ENCODE peak calls at places on chromosome 11, in nine cellular contexts. One of them, this sample, is unnamed.

GRCh38 chr11:75872887-75873416 is 57.9 kb downstream of the UVRAG start:
- DNase-seq in NCI-H1092 treated with DMSO at 0.1 percent for 48 hours: no peak
- DNase-seq in stromal cell of bone marrow: no peak
- DNase-seq in PC-9: no peak
- DNase-seq in iris pigment epithelial cell: no peak
- DNase-seq in non-pigmented ciliary epithelial cell: no peak
- DNase-seq in skeletal muscle cell: no peak
- DNase-seq in left ventricle myocardium inferior: no peak
- DNase-seq in AG08395: no peak
- DNase-seq in this sample: no peak

GRCh38 chr11:108975641-108976071 is 310.8 kb downstream of the DDX10 start:
- DNase-seq in NCI-H1092 treated with DMSO at 0.1 percent for 48 hours: peak; percentile 97
- DNase-seq in stromal cell of bone marrow: no peak
- DNase-seq in PC-9: no peak
- DNase-seq in iris pigment epithelial cell: no peak
- DNase-seq in non-pigmented ciliary epithelial cell: no peak
- DNase-seq in skeletal muscle cell: no peak
- DNase-seq in left ventricle myocardium inferior: peak; percentile 47
- DNase-seq in AG08395: no peak
- DNase-seq in this sample: no peak

GRCh38 chr11:119797736-119798135 is 68.7 kb upstream of the NECTIN1 start:
- DNase-seq in NCI-H1092 treated with DMSO at 0.1 percent for 48 hours: no peak
- DNase-seq in stromal cell of bone marrow: no peak
- DNase-seq in PC-9: no peak
- DNase-seq in iris pigment epithelial cell: no peak
- DNase-seq in non-pigmented ciliary epithelial cell: no peak
- DNase-seq in skeletal muscle cell: no peak
- DNase-seq in left ventricle myocardium inferior: no peak
- DNase-seq in AG08395: no peak
- DNase-seq in this sample: no peak

GRCh38 chr11:201936-202335 is 5.3 kb downstream of the BET1L start:
- DNase-seq in NCI-H1092 treated with DMSO at 0.1 percent for 48 hours: no peak
- DNase-seq in stromal cell of bone marrow: no peak
- DNase-seq in PC-9: no peak
- DNase-seq in iris pigment epithelial cell: no peak
- DNase-seq in non-pigmented ciliary epithelial cell: no peak
- DNase-seq in skeletal muscle cell: no peak
- DNase-seq in left ventricle myocardium inferior: no peak
- DNase-seq in AG08395: no peak
- DNase-seq in this sample: no peak

GRCh38 chr11:56816259-56816658 is 67.8 kb upstream of the OR9G4 start:
- DNase-seq in NCI-H1092 treated with DMSO at 0.1 percent for 48 hours: no peak
- DNase-seq in stromal cell of bone marrow: no peak
- DNase-seq in PC-9: no peak
- DNase-seq in iris pigment epithelial cell: no peak
- DNase-seq in non-pigmented ciliary epithelial cell: no peak
- DNase-seq in skeletal muscle cell: no peak
- DNase-seq in left ventricle myocardium inferior: no peak
- DNase-seq in AG08395: no peak
- DNase-seq in this sample: peak; percentile 1

GRCh38 chr11:104623518-104623917 is 274.7 kb downstream of the CASP12 start:
- DNase-seq in NCI-H1092 treated with DMSO at 0.1 percent for 48 hours: no peak
- DNase-seq in stromal cell of bone marrow: no peak
- DNase-seq in PC-9: no peak
- DNase-seq in iris pigment epithelial cell: peak; percentile 91
- DNase-seq in non-pigmented ciliary epithelial cell: peak; percentile 55
- DNase-seq in skeletal muscle cell: peak; percentile 41
- DNase-seq in left ventricle myocardium inferior: no peak
- DNase-seq in AG08395: peak; percentile 3
- DNase-seq in this sample: no peak

GRCh38 chr11:92702771-92703170 is 266.7 kb upstream of the MTNR1B start:
- DNase-seq in NCI-H1092 treated with DMSO at 0.1 percent for 48 hours: no peak
- DNase-seq in stromal cell of bone marrow: no peak
- DNase-seq in PC-9: no peak
- DNase-seq in iris pigment epithelial cell: peak; percentile 5
- DNase-seq in non-pigmented ciliary epithelial cell: peak; percentile 24
- DNase-seq in skeletal muscle cell: peak; percentile 54
- DNase-seq in left ventricle myocardium inferior: no peak
- DNase-seq in AG08395: peak; percentile 6
- DNase-seq in this sample: no peak

GRCh38 chr11:69101100-69101791 is 52.5 kb downstream of the TPCN2 start:
- DNase-seq in NCI-H1092 treated with DMSO at 0.1 percent for 48 hours: peak; percentile 59
- DNase-seq in stromal cell of bone marrow: peak; percentile 50
- DNase-seq in PC-9: peak; percentile 91
- DNase-seq in iris pigment epithelial cell: peak; percentile 51
- DNase-seq in non-pigmented ciliary epithelial cell: no peak
- DNase-seq in skeletal muscle cell: peak; percentile 31
- DNase-seq in left ventricle myocardium inferior: peak; percentile 74
- DNase-seq in AG08395: peak; percentile 93
- DNase-seq in this sample: peak; percentile 93

GRCh38 chr11:12675951-12676711 is 1.9 kb downstream of the TEAD1 start:
- DNase-seq in NCI-H1092 treated with DMSO at 0.1 percent for 48 hours: peak; percentile 53
- DNase-seq in stromal cell of bone marrow: no peak
- DNase-seq in PC-9: no peak
- DNase-seq in iris pigment epithelial cell: peak; percentile 53
- DNase-seq in non-pigmented ciliary epithelial cell: no peak
- DNase-seq in skeletal muscle cell: no peak
- DNase-seq in left ventricle myocardium inferior: no peak
- DNase-seq in AG08395: no peak
- DNase-seq in this sample: peak; percentile 48

GRCh38 chr11:62774407-62774806 is 3.2 kb downstream of the TAF6L start:
- DNase-seq in NCI-H1092 treated with DMSO at 0.1 percent for 48 hours: no peak
- DNase-seq in stromal cell of bone marrow: no peak
- DNase-seq in PC-9: no peak
- DNase-seq in iris pigment epithelial cell: no peak
- DNase-seq in non-pigmented ciliary epithelial cell: no peak
- DNase-seq in skeletal muscle cell: no peak
- DNase-seq in left ventricle myocardium inferior: no peak
- DNase-seq in AG08395: no peak
- DNase-seq in this sample: no peak

GRCh38 chr11:78489184-78489583 is 71.6 kb upstream of the GAB2 start:
- DNase-seq in NCI-H1092 treated with DMSO at 0.1 percent for 48 hours: no peak
- DNase-seq in stromal cell of bone marrow: no peak
- DNase-seq in PC-9: no peak
- DNase-seq in iris pigment epithelial cell: no peak
- DNase-seq in non-pigmented ciliary epithelial cell: no peak
- DNase-seq in skeletal muscle cell: no peak
- DNase-seq in left ventricle myocardium inferior: no peak
- DNase-seq in AG08395: no peak
- DNase-seq in this sample: no peak

GRCh38 chr11:115759622-115760527 is 255.7 kb upstream of the CADM1 start:
- DNase-seq in NCI-H1092 treated with DMSO at 0.1 percent for 48 hours: peak; percentile 63
- DNase-seq in stromal cell of bone marrow: no peak
- DNase-seq in PC-9: no peak
- DNase-seq in iris pigment epithelial cell: no peak
- DNase-seq in non-pigmented ciliary epithelial cell: no peak
- DNase-seq in skeletal muscle cell: no peak
- DNase-seq in left ventricle myocardium inferior: peak; percentile 50
- DNase-seq in AG08395: peak; percentile 27
- DNase-seq in this sample: no peak

GRCh38 chr11:83970061-83970671 is 684.0 kb upstream of the CCDC90B start:
- DNase-seq in NCI-H1092 treated with DMSO at 0.1 percent for 48 hours: no peak
- DNase-seq in stromal cell of bone marrow: no peak
- DNase-seq in PC-9: no peak
- DNase-seq in iris pigment epithelial cell: no peak
- DNase-seq in non-pigmented ciliary epithelial cell: no peak
- DNase-seq in skeletal muscle cell: no peak
- DNase-seq in left ventricle myocardium inferior: no peak
- DNase-seq in AG08395: no peak
- DNase-seq in this sample: no peak

GRCh38 chr11:86176165-86176884 is 68.2 kb upstream of the EED start:
- DNase-seq in NCI-H1092 treated with DMSO at 0.1 percent for 48 hours: no peak
- DNase-seq in stromal cell of bone marrow: no peak
- DNase-seq in PC-9: peak; percentile 49
- DNase-seq in iris pigment epithelial cell: peak; percentile 70
- DNase-seq in non-pigmented ciliary epithelial cell: no peak
- DNase-seq in skeletal muscle cell: no peak
- DNase-seq in left ventricle myocardium inferior: no peak
- DNase-seq in AG08395: no peak
- DNase-seq in this sample: no peak

GRCh38 chr11:44627911-44628729 is 62.7 kb downstream of the CD82 start:
- DNase-seq in NCI-H1092 treated with DMSO at 0.1 percent for 48 hours: peak; percentile 93
- DNase-seq in stromal cell of bone marrow: peak; percentile 25
- DNase-seq in PC-9: no peak
- DNase-seq in iris pigment epithelial cell: no peak
- DNase-seq in non-pigmented ciliary epithelial cell: no peak
- DNase-seq in skeletal muscle cell: no peak
- DNase-seq in left ventricle myocardium inferior: peak; percentile 82
- DNase-seq in AG08395: peak; percentile 82
- DNase-seq in this sample: no peak

GRCh38 chr11:125088576-125089455 is 22.6 kb downstream of the TMEM218 start:
- DNase-seq in NCI-H1092 treated with DMSO at 0.1 percent for 48 hours: peak; percentile 14
- DNase-seq in stromal cell of bone marrow: no peak
- DNase-seq in PC-9: no peak
- DNase-seq in iris pigment epithelial cell: no peak
- DNase-seq in non-pigmented ciliary epithelial cell: no peak
- DNase-seq in skeletal muscle cell: no peak
- DNase-seq in left ventricle myocardium inferior: no peak
- DNase-seq in AG08395: no peak
- DNase-seq in this sample: no peak

GRCh38 chr11:65291613-65292012 is 23.1 kb upstream of the CDC42EP2 start:
- DNase-seq in NCI-H1092 treated with DMSO at 0.1 percent for 48 hours: no peak
- DNase-seq in stromal cell of bone marrow: no peak
- DNase-seq in PC-9: peak; percentile 65
- DNase-seq in iris pigment epithelial cell: peak; percentile 85
- DNase-seq in non-pigmented ciliary epithelial cell: no peak
- DNase-seq in skeletal muscle cell: no peak
- DNase-seq in left ventricle myocardium inferior: no peak
- DNase-seq in AG08395: peak; percentile 52
- DNase-seq in this sample: no peak

GRCh38 chr11:69877235-69877634 is 58.0 kb upstream of the FGF3 start:
- DNase-seq in NCI-H1092 treated with DMSO at 0.1 percent for 48 hours: no peak
- DNase-seq in stromal cell of bone marrow: no peak
- DNase-seq in PC-9: no peak
- DNase-seq in iris pigment epithelial cell: no peak
- DNase-seq in non-pigmented ciliary epithelial cell: no peak
- DNase-seq in skeletal muscle cell: no peak
- DNase-seq in left ventricle myocardium inferior: peak; percentile 0
- DNase-seq in AG08395: no peak
- DNase-seq in this sample: no peak

GRCh38 chr11:30586251-30587144 is at the start of gene MPPED2:
- DNase-seq in NCI-H1092 treated with DMSO at 0.1 percent for 48 hours: peak; percentile 15
- DNase-seq in stromal cell of bone marrow: no peak
- DNase-seq in PC-9: no peak
- DNase-seq in iris pigment epithelial cell: no peak
- DNase-seq in non-pigmented ciliary epithelial cell: no peak
- DNase-seq in skeletal muscle cell: no peak
- DNase-seq in left ventricle myocardium inferior: peak; percentile 49
- DNase-seq in AG08395: peak; percentile 55
- DNase-seq in this sample: peak; percentile 56

GRCh38 chr11:8267831-8268529 is 4.3 kb upstream of the LMO1 start:
- DNase-seq in NCI-H1092 treated with DMSO at 0.1 percent for 48 hours: peak; percentile 41
- DNase-seq in stromal cell of bone marrow: no peak
- DNase-seq in PC-9: no peak
- DNase-seq in iris pigment epithelial cell: no peak
- DNase-seq in non-pigmented ciliary epithelial cell: no peak
- DNase-seq in skeletal muscle cell: no peak
- DNase-seq in left ventricle myocardium inferior: no peak
- DNase-seq in AG08395: no peak
- DNase-seq in this sample: no peak

GRCh38 chr11:125494033-125494364 is 2.1 kb downstream of the FEZ1 start:
- DNase-seq in NCI-H1092 treated with DMSO at 0.1 percent for 48 hours: no peak
- DNase-seq in stromal cell of bone marrow: no peak
- DNase-seq in PC-9: no peak
- DNase-seq in iris pigment epithelial cell: no peak
- DNase-seq in non-pigmented ciliary epithelial cell: no peak
- DNase-seq in skeletal muscle cell: no peak
- DNase-seq in left ventricle myocardium inferior: no peak
- DNase-seq in AG08395: no peak
- DNase-seq in this sample: no peak

GRCh38 chr11:70159612-70160570 is 43.2 kb upstream of the FADD start:
- DNase-seq in NCI-H1092 treated with DMSO at 0.1 percent for 48 hours: no peak
- DNase-seq in stromal cell of bone marrow: no peak
- DNase-seq in PC-9: peak; percentile 99
- DNase-seq in iris pigment epithelial cell: peak; percentile 5
- DNase-seq in non-pigmented ciliary epithelial cell: no peak
- DNase-seq in skeletal muscle cell: no peak
- DNase-seq in left ventricle myocardium inferior: no peak
- DNase-seq in AG08395: peak; percentile 55
- DNase-seq in this sample: no peak

GRCh38 chr11:83744620-83745192 is 458.5 kb upstream of the CCDC90B start:
- DNase-seq in NCI-H1092 treated with DMSO at 0.1 percent for 48 hours: no peak
- DNase-seq in stromal cell of bone marrow: no peak
- DNase-seq in PC-9: no peak
- DNase-seq in iris pigment epithelial cell: no peak
- DNase-seq in non-pigmented ciliary epithelial cell: no peak
- DNase-seq in skeletal muscle cell: no peak
- DNase-seq in left ventricle myocardium inferior: no peak
- DNase-seq in AG08395: no peak
- DNase-seq in this sample: no peak

GRCh38 chr11:73950869-73951710 is at the start of gene DNAJB13:
- DNase-seq in NCI-H1092 treated with DMSO at 0.1 percent for 48 hours: peak; percentile 12
- DNase-seq in stromal cell of bone marrow: no peak
- DNase-seq in PC-9: peak; percentile 45
- DNase-seq in iris pigment epithelial cell: peak; percentile 59
- DNase-seq in non-pigmented ciliary epithelial cell: no peak
- DNase-seq in skeletal muscle cell: no peak
- DNase-seq in left ventricle myocardium inferior: no peak
- DNase-seq in AG08395: peak; percentile 83
- DNase-seq in this sample: peak; percentile 87

GRCh38 chr11:86978756-86979608 is 23.8 kb upstream of the FZD4 start:
- DNase-seq in NCI-H1092 treated with DMSO at 0.1 percent for 48 hours: peak; percentile 18
- DNase-seq in stromal cell of bone marrow: no peak
- DNase-seq in PC-9: no peak
- DNase-seq in iris pigment epithelial cell: peak; percentile 61
- DNase-seq in non-pigmented ciliary epithelial cell: no peak
- DNase-seq in skeletal muscle cell: no peak
- DNase-seq in left ventricle myocardium inferior: no peak
- DNase-seq in AG08395: peak; percentile 32
- DNase-seq in this sample: peak; percentile 50

GRCh38 chr11:86990520-86990919 is 35.3 kb upstream of the FZD4 start:
- DNase-seq in NCI-H1092 treated with DMSO at 0.1 percent for 48 hours: no peak
- DNase-seq in stromal cell of bone marrow: no peak
- DNase-seq in PC-9: no peak
- DNase-seq in iris pigment epithelial cell: peak; percentile 75
- DNase-seq in non-pigmented ciliary epithelial cell: peak; percentile 52
- DNase-seq in skeletal muscle cell: no peak
- DNase-seq in left ventricle myocardium inferior: no peak
- DNase-seq in AG08395: peak; percentile 70
- DNase-seq in this sample: peak; percentile 7

GRCh38 chr11:33480636-33481035 is 220.0 kb downstream of the C11orf91 start:
- DNase-seq in NCI-H1092 treated with DMSO at 0.1 percent for 48 hours: no peak
- DNase-seq in stromal cell of bone marrow: no peak
- DNase-seq in PC-9: no peak
- DNase-seq in iris pigment epithelial cell: no peak
- DNase-seq in non-pigmented ciliary epithelial cell: no peak
- DNase-seq in skeletal muscle cell: no peak
- DNase-seq in left ventricle myocardium inferior: no peak
- DNase-seq in AG08395: no peak
- DNase-seq in this sample: no peak

GRCh38 chr11:79691445-79691844 is 250.6 kb upstream of the TENM4 start:
- DNase-seq in NCI-H1092 treated with DMSO at 0.1 percent for 48 hours: no peak
- DNase-seq in stromal cell of bone marrow: no peak
- DNase-seq in PC-9: no peak
- DNase-seq in iris pigment epithelial cell: no peak
- DNase-seq in non-pigmented ciliary epithelial cell: no peak
- DNase-seq in skeletal muscle cell: no peak
- DNase-seq in left ventricle myocardium inferior: no peak
- DNase-seq in AG08395: no peak
- DNase-seq in this sample: no peak

GRCh38 chr11:120391297-120391696 is 55.1 kb downstream of the ARHGEF12 start:
- DNase-seq in NCI-H1092 treated with DMSO at 0.1 percent for 48 hours: no peak
- DNase-seq in stromal cell of bone marrow: no peak
- DNase-seq in PC-9: no peak
- DNase-seq in iris pigment epithelial cell: no peak
- DNase-seq in non-pigmented ciliary epithelial cell: no peak
- DNase-seq in skeletal muscle cell: no peak
- DNase-seq in left ventricle myocardium inferior: no peak
- DNase-seq in AG08395: no peak
- DNase-seq in this sample: peak; percentile 90

GRCh38 chr11:27055065-27055682 is 14.6 kb downstream of the BBOX1 start:
- DNase-seq in NCI-H1092 treated with DMSO at 0.1 percent for 48 hours: no peak
- DNase-seq in stromal cell of bone marrow: peak; percentile 36
- DNase-seq in PC-9: peak; percentile 3
- DNase-seq in iris pigment epithelial cell: peak; percentile 88
- DNase-seq in non-pigmented ciliary epithelial cell: peak; percentile 23
- DNase-seq in skeletal muscle cell: peak; percentile 17
- DNase-seq in left ventricle myocardium inferior: no peak
- DNase-seq in AG08395: no peak
- DNase-seq in this sample: no peak

GRCh38 chr11:11047851-11048610 is 190.2 kb upstream of the ZBED5 start:
- DNase-seq in NCI-H1092 treated with DMSO at 0.1 percent for 48 hours: no peak
- DNase-seq in stromal cell of bone marrow: no peak
- DNase-seq in PC-9: no peak
- DNase-seq in iris pigment epithelial cell: no peak
- DNase-seq in non-pigmented ciliary epithelial cell: no peak
- DNase-seq in skeletal muscle cell: no peak
- DNase-seq in left ventricle myocardium inferior: no peak
- DNase-seq in AG08395: no peak
- DNase-seq in this sample: no peak